ENCODE peak calls at places on chromosomes 16 and 17, in six cellular contexts. G, I, B, K, O and S are unnamed samples.

GRCh38 chr17:55689672-55690071 is 33.0 kb downstream of the TMEM100 start:
- DNase-seq in G (no peak), B (no peak), I (no peak), O (no peak), K (no peak), S (no peak)

GRCh38 chr16:71883849-71884638 is at the start of gene ZNF821:
- DNase-seq in I (peak), K (no peak), O (peak), G (peak), B (peak), S (peak)

GRCh38 chr16:84062734-84063640 is 20.4 kb upstream of the SLC38A8 start:
- DNase-seq in G (peak), B (peak), K (no peak), O (peak), I (peak), S (peak)

GRCh38 chr16:80417706-80418105 is 123.1 kb upstream of the DYNLRB2 start:
- DNase-seq in O (no peak), I (no peak), B (no peak), G (no peak), K (no peak), S (no peak)

GRCh38 chr17:56897646-56898424 is 16.0 kb downstream of the TRIM25 start:
- DNase-seq in O (no peak), K (no peak), G (no peak), I (no peak), B (no peak), S (no peak)

GRCh38 chr16:10729649-10730048 is 14.0 kb upstream of the NUBP1 start:
- DNase-seq in O (no peak), I (peak), G (peak), B (peak), K (no peak), S (peak)

GRCh38 chr17:74639704-74640142 is 16.2 kb upstream of the CD300E start:
- DNase-seq in I (no peak), O (no peak), K (peak), B (no peak), G (no peak), S (no peak)

GRCh38 chr17:35214631-35215273 is 20.6 kb upstream of the SLC35G3 start:
- DNase-seq in O (no peak), B (no peak), G (no peak), I (no peak), K (peak), S (no peak)

GRCh38 chr16:20799599-20799998 is 6.7 kb downstream of the ERI2 start:
- DNase-seq in B (peak), K (no peak), G (peak), I (peak), O (peak), S (peak)

GRCh38 chr16:46762583-46762982 is 14.4 kb upstream of the MYLK3 start:
- DNase-seq in K (no peak), B (no peak), O (no peak), G (peak), I (no peak), S (no peak)

GRCh38 chr17:2883544-2884203 is 87.4 kb downstream of the RAP1GAP2 start:
- DNase-seq in G (peak), K (no peak), O (no peak), I (peak), B (peak), S (no peak)

GRCh38 chr17:76887809-76888208 is 19.6 kb downstream of the MGAT5B start:
- DNase-seq in I (no peak), K (no peak), G (peak), O (no peak), B (no peak), S (peak)

GRCh38 chr16:67613808-67614207 is 31.1 kb upstream of the CARMIL2 start:
- DNase-seq in K (no peak), B (no peak), G (peak), I (no peak), O (no peak), S (peak)

GRCh38 chr16:70679653-70680494 is 6.0 kb downstream of the MTSS2 start:
- DNase-seq in B (peak), K (no peak), G (no peak), O (no peak), I (no peak), S (peak)

GRCh38 chr16:65249768-65250167 is 127.9 kb upstream of the CDH11 start:
- DNase-seq in K (no peak), B (peak), O (no peak), I (peak), G (no peak), S (peak)

GRCh38 chr16:83899272-83899897 is 470 bp downstream of the MLYCD start:
- DNase-seq in I (peak), O (peak), B (peak), K (no peak), G (peak), S (peak)

GRCh38 chr17:18967806-18968744 is 16.1 kb downstream of the SLC5A10 start:
- DNase-seq in I (no peak), G (peak), B (peak), O (peak), K (no peak), S (no peak)

GRCh38 chr17:77391668-77392375 is 251.1 kb downstream of the SEC14L1 start:
- DNase-seq in O (peak), G (peak), I (peak), K (no peak), B (peak), S (peak)

GRCh38 chr17:4229627-4230026 is 34.2 kb downstream of the ANKFY1 start:
- DNase-seq in I (peak), K (no peak), O (no peak), G (no peak), B (peak), S (no peak)

GRCh38 chr16:57892447-57893096 is 78.4 kb downstream of the CNGB1 start:
- DNase-seq in G (no peak), I (peak), B (no peak), O (no peak), K (no peak), S (no peak)

GRCh38 chr16:85718682-85719081 is 29.9 kb upstream of the GINS2 start:
- DNase-seq in I (no peak), K (no peak), G (peak), O (no peak), B (peak), S (peak)

GRCh38 chr16:48300391-48300856 is 53.1 kb upstream of the ABCC11 start:
- DNase-seq in I (peak), G (no peak), B (peak), O (no peak), K (no peak), S (no peak)

GRCh38 chr16:31696968-31697743 is 169.5 kb downstream of the AHSP start:
- DNase-seq in G (peak), I (peak), K (no peak), B (peak), O (peak), S (peak)

GRCh38 chr16:68978303-68978954 is 127.0 kb upstream of the HAS3 start:
- DNase-seq in K (no peak), G (no peak), O (no peak), I (no peak), B (no peak), S (no peak)

GRCh38 chr16:23807028-23807427 is 28.8 kb upstream of the PRKCB start:
- DNase-seq in O (no peak), K (no peak), B (no peak), I (no peak), G (no peak), S (no peak)

GRCh38 chr17:651596-651995 is 63.0 kb downstream of the VPS53 start:
- DNase-seq in I (no peak), G (no peak), B (no peak), O (no peak), K (no peak), S (no peak)

GRCh38 chr17:60079401-60079861 is 710 bp upstream of the HEATR6 start:
- DNase-seq in B (peak), G (peak), O (peak), I (peak), K (no peak), S (no peak)

DNA sequence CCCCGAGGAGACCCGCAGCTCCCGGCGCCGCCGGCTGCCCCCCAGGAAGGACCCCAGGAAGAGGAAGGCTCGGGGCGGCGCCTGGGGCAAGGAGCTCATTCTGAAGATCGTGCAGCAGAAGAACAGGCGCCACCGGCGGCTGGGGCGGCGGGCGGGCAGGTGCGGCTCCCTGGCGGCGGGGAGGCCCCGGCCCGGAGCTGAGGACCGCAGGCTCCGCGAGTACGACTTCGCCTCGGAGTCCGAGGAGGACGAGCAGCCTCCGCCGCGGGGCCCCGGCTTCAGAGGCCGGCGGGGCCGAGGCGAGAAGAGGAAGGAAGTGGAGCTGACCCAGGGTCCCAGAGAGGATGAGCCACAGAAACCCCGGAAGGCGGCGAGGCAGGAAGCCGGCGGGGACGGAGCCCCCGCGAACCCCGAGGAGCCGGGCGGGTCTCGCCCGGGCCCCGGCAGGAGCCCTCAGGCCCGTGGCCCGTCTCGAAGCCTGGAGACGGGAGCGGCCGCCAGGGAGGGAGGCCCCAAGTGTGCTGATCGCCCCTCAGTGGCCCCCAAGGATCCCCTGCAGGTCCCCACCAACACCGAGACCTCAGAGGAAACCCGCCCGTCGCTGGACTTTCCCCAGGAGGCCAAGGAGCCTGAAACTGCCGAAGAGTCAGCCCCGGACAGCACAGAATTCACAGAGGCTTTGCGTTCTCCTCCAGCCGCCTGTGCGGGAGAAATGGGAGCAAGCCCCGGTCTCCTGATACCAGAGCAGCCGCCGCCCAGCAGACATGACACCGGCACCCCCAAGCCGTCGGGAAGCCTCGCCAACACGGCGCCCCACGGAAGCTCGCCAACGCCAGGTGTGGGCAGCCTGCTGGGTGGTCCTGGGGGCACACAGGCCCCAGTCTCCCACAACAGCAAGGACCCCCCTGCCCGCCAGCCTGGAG is 22.3 kb upstream of the ZFPM1 start:
- DNase-seq in O (peak), B (peak), I (peak), G (no peak), K (no peak), S (peak)
- TF ChIP-seq EZH2 in O (no peak), B (no peak), I (no peak), G (no peak), K (no peak), S (no peak)

GRCh38 chr17:41345992-41346391 is 4.6 kb downstream of the KRT33A start:
- DNase-seq in I (no peak), B (no peak), K (no peak), G (no peak), O (no peak), S (no peak)
- TF ChIP-seq EZH2 in I (no peak), B (no peak), K (no peak), G (no peak), O (no peak), S (no peak)

DNA sequence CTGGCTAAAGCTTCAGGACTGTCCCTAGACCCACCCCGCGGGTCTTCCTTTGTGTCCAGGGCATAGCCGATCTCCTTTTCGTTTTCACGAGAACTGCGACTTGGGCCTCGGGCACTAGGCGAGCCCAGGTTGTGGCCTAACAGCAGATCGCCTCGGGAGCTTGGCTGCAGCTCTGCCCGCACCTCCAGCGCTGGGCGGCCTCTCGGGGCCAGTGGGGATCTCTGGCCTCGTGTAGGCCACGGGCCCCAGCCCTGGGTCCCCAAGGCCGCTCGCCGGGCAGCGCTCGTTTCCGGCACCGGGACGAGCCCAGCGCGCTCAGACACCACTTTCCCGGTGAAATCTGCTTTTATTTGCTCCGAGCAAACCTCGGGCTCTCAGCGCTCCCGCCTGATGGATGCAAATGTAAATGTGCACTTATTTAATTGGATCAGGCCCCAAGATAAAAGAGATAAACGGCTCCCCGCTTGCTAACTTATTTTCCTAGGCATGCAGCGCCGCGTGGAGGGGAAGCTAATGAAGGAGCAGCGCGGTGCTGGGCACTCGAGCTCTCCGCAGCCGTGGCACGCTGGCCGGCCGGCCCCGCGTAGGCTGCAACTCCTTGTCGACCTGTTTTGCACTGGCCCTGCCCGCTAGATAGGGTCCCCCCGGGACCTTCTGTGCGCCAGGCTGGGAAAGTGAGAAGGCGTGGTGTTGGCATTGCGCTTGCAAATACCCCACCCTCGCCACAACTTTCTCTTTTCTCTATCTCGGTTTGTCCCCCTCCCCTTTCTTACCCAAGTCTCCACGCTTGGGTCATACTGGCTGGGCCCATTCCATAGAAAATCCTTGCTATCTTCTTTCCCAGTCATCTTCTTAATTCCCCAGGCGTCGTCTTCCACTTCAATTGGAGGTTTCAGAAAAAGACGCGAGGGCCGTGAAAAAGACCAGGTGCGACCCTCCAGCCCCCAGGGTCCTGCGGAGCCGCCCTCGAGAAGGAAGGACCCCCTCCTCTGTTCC is 8.0 kb downstream of the IRX5 start:
- DNase-seq in B (peak), G (no peak), I (peak), K (no peak), O (peak), S (peak)
- TF ChIP-seq EZH2 in B (no peak), G (no peak), I (no peak), K (no peak), O (no peak), S (peak)

GRCh38 chr17:81165246-81166032 is at the start of gene PVALEF:
- DNase-seq in B (peak), I (no peak), K (no peak), G (no peak), O (no peak), S (peak)
- TF ChIP-seq EZH2 in B (no peak), I (peak), K (no peak), G (no peak), O (no peak), S (no peak)

GRCh38 chr16:3012828-3013420 is at the start of gene CLDN9:
- DNase-seq in I (no peak), B (peak), O (no peak), G (peak), K (no peak), S (peak)
- TF ChIP-seq EZH2 in I (no peak), B (no peak), O (no peak), G (no peak), K (no peak), S (no peak)

DNA sequence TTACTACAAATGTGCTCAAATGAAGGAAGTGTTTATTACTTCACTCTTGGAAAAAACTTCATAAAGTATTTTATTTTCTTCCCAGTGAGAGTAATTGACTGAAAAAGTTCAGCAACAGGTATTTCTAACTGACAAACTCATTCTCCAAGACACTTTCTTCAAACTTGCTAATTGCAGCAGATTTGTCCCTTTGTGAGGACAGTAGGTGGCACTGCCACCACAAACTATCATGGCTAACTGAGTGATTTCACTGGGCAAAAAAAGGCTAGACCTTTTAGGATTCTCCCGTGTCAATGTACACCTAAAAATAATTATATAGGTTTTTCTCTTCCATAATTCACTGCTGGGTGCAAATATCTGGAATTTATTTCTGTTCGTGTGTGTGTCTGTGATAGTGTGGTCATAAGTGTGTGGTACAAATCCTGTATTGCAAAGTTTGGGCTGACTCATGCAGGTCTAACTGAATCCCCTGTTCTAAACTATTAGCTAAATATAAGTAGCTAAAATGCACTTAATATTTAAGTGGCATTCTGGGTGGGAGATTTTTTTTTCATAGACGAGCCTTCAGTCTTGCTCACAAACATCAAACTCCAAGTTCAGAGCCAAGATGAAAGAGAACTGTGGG is 3.9 kb downstream of the HS3ST3A1 start:
- DNase-seq in O (peak), I (peak), K (no peak), B (peak), G (peak), S (peak)
- TF ChIP-seq EZH2 in O (no peak), I (no peak), K (no peak), B (no peak), G (no peak), S (no peak)

GRCh38 chr17:5608696-5609095 is 24.4 kb upstream of the NLRP1 start:
- DNase-seq in K (no peak), O (peak), B (no peak), I (peak), G (no peak), S (no peak)
- TF ChIP-seq EZH2 in K (no peak), O (no peak), B (no peak), I (no peak), G (no peak), S (no peak)

GRCh38 chr17:9105068-9105868 is 84.0 kb downstream of the NTN1 start:
- DNase-seq in B (no peak), O (no peak), K (no peak), I (no peak), G (no peak), S (no peak)

GRCh38 chr17:9110501-9110900 is 89.2 kb downstream of the NTN1 start:
- DNase-seq in K (no peak), I (no peak), G (no peak), B (no peak), O (no peak), S (no peak)

GRCh38 chr17:9107527-9107926 is 86.2 kb downstream of the NTN1 start:
- DNase-seq in O (no peak), G (no peak), B (no peak), I (no peak), K (no peak), S (no peak)

GRCh38 chr17:9108166-9108565 is 86.9 kb downstream of the NTN1 start:
- DNase-seq in I (no peak), O (no peak), G (no peak), B (no peak), K (no peak), S (no peak)

GRCh38 chr17:9109933-9110332 is 88.6 kb downstream of the NTN1 start:
- DNase-seq in B (no peak), G (no peak), K (no peak), I (no peak), O (no peak), S (peak)
- TF ChIP-seq EZH2 in B (no peak), G (no peak), K (no peak), I (no peak), O (no peak), S (no peak)